ENCODE peak calls at places on chromosomes 3 and 15, in ten cellular contexts. One of them, this sample, is unnamed.

GRCh38 chr3:135792174-135792573 is 173.4 kb upstream of the PPP2R3A start:
- DNase-seq in caudate nucleus: no peak
- DNase-seq in stimulated activated CD4-positive, alpha-beta T cell treated with anti-CD3 and anti-CD28 coated beads, Interleukin-1b, Interleukin-23, amount 100 ng/mL, for 24 hours: no peak
- DNase-seq in dermis microvascular lymphatic vessel endothelial cell: no peak
- DNase-seq in A172: no peak
- DNase-seq in mammary epithelial cell: no peak
- DNase-seq in AG20443: no peak
- DNase-seq in stimulated activated CD8-positive, alpha-beta memory T cell treated with anti-CD3 and anti-CD28 coated beads, Interleukin-7, amount 100 ng/mL, for 24 hours: no peak
- DNase-seq in fibroblast of the aortic adventitia: no peak
- DNase-seq in psoas muscle: no peak
- DNase-seq in this sample: no peak

GRCh38 chr15:96336643-96337353 is 6.3 kb downstream of the NR2F2 start:
- DNase-seq in caudate nucleus: no peak
- DNase-seq in stimulated activated CD4-positive, alpha-beta T cell treated with anti-CD3 and anti-CD28 coated beads, Interleukin-1b, Interleukin-23, amount 100 ng/mL, for 24 hours: no peak
- DNase-seq in dermis microvascular lymphatic vessel endothelial cell: peak
- DNase-seq in A172: peak
- DNase-seq in mammary epithelial cell: no peak
- DNase-seq in AG20443: no peak
- DNase-seq in stimulated activated CD8-positive, alpha-beta memory T cell treated with anti-CD3 and anti-CD28 coated beads, Interleukin-7, amount 100 ng/mL, for 24 hours: no peak
- DNase-seq in fibroblast of the aortic adventitia: no peak
- DNase-seq in psoas muscle: no peak
- DNase-seq in this sample: no peak

GRCh38 chr3:197322149-197322548 is 23.7 kb upstream of the DLG1 start:
- DNase-seq in caudate nucleus: no peak
- DNase-seq in stimulated activated CD4-positive, alpha-beta T cell treated with anti-CD3 and anti-CD28 coated beads, Interleukin-1b, Interleukin-23, amount 100 ng/mL, for 24 hours: no peak
- DNase-seq in dermis microvascular lymphatic vessel endothelial cell: no peak
- DNase-seq in A172: no peak
- DNase-seq in mammary epithelial cell: no peak
- DNase-seq in AG20443: no peak
- DNase-seq in stimulated activated CD8-positive, alpha-beta memory T cell treated with anti-CD3 and anti-CD28 coated beads, Interleukin-7, amount 100 ng/mL, for 24 hours: no peak
- DNase-seq in fibroblast of the aortic adventitia: no peak
- DNase-seq in psoas muscle: no peak
- DNase-seq in this sample: no peak

GRCh38 chr3:17629400-17629799 is 113.0 kb downstream of the TBC1D5 start:
- DNase-seq in caudate nucleus: no peak
- DNase-seq in stimulated activated CD4-positive, alpha-beta T cell treated with anti-CD3 and anti-CD28 coated beads, Interleukin-1b, Interleukin-23, amount 100 ng/mL, for 24 hours: no peak
- DNase-seq in dermis microvascular lymphatic vessel endothelial cell: no peak
- DNase-seq in A172: no peak
- DNase-seq in mammary epithelial cell: no peak
- DNase-seq in AG20443: peak
- DNase-seq in stimulated activated CD8-positive, alpha-beta memory T cell treated with anti-CD3 and anti-CD28 coated beads, Interleukin-7, amount 100 ng/mL, for 24 hours: no peak
- DNase-seq in fibroblast of the aortic adventitia: no peak
- DNase-seq in psoas muscle: no peak
- DNase-seq in this sample: no peak

GRCh38 chr3:8739757-8740508 is 6.3 kb downstream of the CAV3 start:
- DNase-seq in caudate nucleus: no peak
- DNase-seq in stimulated activated CD4-positive, alpha-beta T cell treated with anti-CD3 and anti-CD28 coated beads, Interleukin-1b, Interleukin-23, amount 100 ng/mL, for 24 hours: no peak
- DNase-seq in dermis microvascular lymphatic vessel endothelial cell: peak
- DNase-seq in A172: peak
- DNase-seq in mammary epithelial cell: peak
- DNase-seq in AG20443: peak
- DNase-seq in stimulated activated CD8-positive, alpha-beta memory T cell treated with anti-CD3 and anti-CD28 coated beads, Interleukin-7, amount 100 ng/mL, for 24 hours: no peak
- DNase-seq in fibroblast of the aortic adventitia: peak
- DNase-seq in psoas muscle: no peak
- DNase-seq in this sample: no peak

GRCh38 chr15:85756411-85757072 is 38.2 kb downstream of the KLHL25 start:
- DNase-seq in caudate nucleus: no peak
- DNase-seq in stimulated activated CD4-positive, alpha-beta T cell treated with anti-CD3 and anti-CD28 coated beads, Interleukin-1b, Interleukin-23, amount 100 ng/mL, for 24 hours: no peak
- DNase-seq in dermis microvascular lymphatic vessel endothelial cell: no peak
- DNase-seq in A172: no peak
- DNase-seq in mammary epithelial cell: peak
- DNase-seq in AG20443: peak
- DNase-seq in stimulated activated CD8-positive, alpha-beta memory T cell treated with anti-CD3 and anti-CD28 coated beads, Interleukin-7, amount 100 ng/mL, for 24 hours: no peak
- DNase-seq in fibroblast of the aortic adventitia: no peak
- DNase-seq in psoas muscle: no peak
- DNase-seq in this sample: no peak

GRCh38 chr3:148083501-148084267 is 614.0 kb upstream of the AGTR1 start:
- DNase-seq in caudate nucleus: no peak
- DNase-seq in stimulated activated CD4-positive, alpha-beta T cell treated with anti-CD3 and anti-CD28 coated beads, Interleukin-1b, Interleukin-23, amount 100 ng/mL, for 24 hours: no peak
- DNase-seq in dermis microvascular lymphatic vessel endothelial cell: no peak
- DNase-seq in A172: no peak
- DNase-seq in mammary epithelial cell: no peak
- DNase-seq in AG20443: no peak
- DNase-seq in stimulated activated CD8-positive, alpha-beta memory T cell treated with anti-CD3 and anti-CD28 coated beads, Interleukin-7, amount 100 ng/mL, for 24 hours: no peak
- DNase-seq in fibroblast of the aortic adventitia: no peak
- DNase-seq in psoas muscle: no peak
- DNase-seq in this sample: no peak

GRCh38 chr3:100538339-100538706 is 45.9 kb downstream of the TMEM45A start:
- DNase-seq in caudate nucleus: no peak
- DNase-seq in stimulated activated CD4-positive, alpha-beta T cell treated with anti-CD3 and anti-CD28 coated beads, Interleukin-1b, Interleukin-23, amount 100 ng/mL, for 24 hours: no peak
- DNase-seq in dermis microvascular lymphatic vessel endothelial cell: no peak
- DNase-seq in A172: no peak
- DNase-seq in mammary epithelial cell: peak
- DNase-seq in AG20443: no peak
- DNase-seq in stimulated activated CD8-positive, alpha-beta memory T cell treated with anti-CD3 and anti-CD28 coated beads, Interleukin-7, amount 100 ng/mL, for 24 hours: no peak
- DNase-seq in fibroblast of the aortic adventitia: no peak
- DNase-seq in psoas muscle: no peak
- DNase-seq in this sample: no peak

GRCh38 chr3:188348445-188349244 is 194.7 kb downstream of the LPP start:
- DNase-seq in caudate nucleus: no peak
- DNase-seq in stimulated activated CD4-positive, alpha-beta T cell treated with anti-CD3 and anti-CD28 coated beads, Interleukin-1b, Interleukin-23, amount 100 ng/mL, for 24 hours: no peak
- DNase-seq in dermis microvascular lymphatic vessel endothelial cell: peak
- DNase-seq in A172: peak
- DNase-seq in mammary epithelial cell: peak
- DNase-seq in AG20443: peak
- DNase-seq in stimulated activated CD8-positive, alpha-beta memory T cell treated with anti-CD3 and anti-CD28 coated beads, Interleukin-7, amount 100 ng/mL, for 24 hours: no peak
- DNase-seq in fibroblast of the aortic adventitia: peak
- DNase-seq in psoas muscle: peak
- DNase-seq in this sample: peak

GRCh38 chr3:15011174-15011573 is 53.9 kb downstream of the MRPS25 start:
- DNase-seq in caudate nucleus: no peak
- DNase-seq in stimulated activated CD4-positive, alpha-beta T cell treated with anti-CD3 and anti-CD28 coated beads, Interleukin-1b, Interleukin-23, amount 100 ng/mL, for 24 hours: no peak
- DNase-seq in dermis microvascular lymphatic vessel endothelial cell: no peak
- DNase-seq in A172: no peak
- DNase-seq in mammary epithelial cell: peak
- DNase-seq in AG20443: no peak
- DNase-seq in stimulated activated CD8-positive, alpha-beta memory T cell treated with anti-CD3 and anti-CD28 coated beads, Interleukin-7, amount 100 ng/mL, for 24 hours: no peak
- DNase-seq in fibroblast of the aortic adventitia: no peak
- DNase-seq in psoas muscle: no peak
- DNase-seq in this sample: no peak

GRCh38 chr3:84547971-84548970 is 410.5 kb upstream of the CADM2 start:
- DNase-seq in caudate nucleus: no peak
- DNase-seq in stimulated activated CD4-positive, alpha-beta T cell treated with anti-CD3 and anti-CD28 coated beads, Interleukin-1b, Interleukin-23, amount 100 ng/mL, for 24 hours: no peak
- DNase-seq in dermis microvascular lymphatic vessel endothelial cell: peak
- DNase-seq in A172: peak
- DNase-seq in mammary epithelial cell: peak
- DNase-seq in AG20443: peak
- DNase-seq in stimulated activated CD8-positive, alpha-beta memory T cell treated with anti-CD3 and anti-CD28 coated beads, Interleukin-7, amount 100 ng/mL, for 24 hours: no peak
- DNase-seq in fibroblast of the aortic adventitia: no peak
- DNase-seq in psoas muscle: peak
- DNase-seq in this sample: no peak

GRCh38 chr3:69009559-69010410 is 3.7 kb downstream of the EOGT start:
- DNase-seq in caudate nucleus: no peak
- DNase-seq in stimulated activated CD4-positive, alpha-beta T cell treated with anti-CD3 and anti-CD28 coated beads, Interleukin-1b, Interleukin-23, amount 100 ng/mL, for 24 hours: no peak
- DNase-seq in dermis microvascular lymphatic vessel endothelial cell: peak
- DNase-seq in A172: no peak
- DNase-seq in mammary epithelial cell: peak
- DNase-seq in AG20443: peak
- DNase-seq in stimulated activated CD8-positive, alpha-beta memory T cell treated with anti-CD3 and anti-CD28 coated beads, Interleukin-7, amount 100 ng/mL, for 24 hours: no peak
- DNase-seq in fibroblast of the aortic adventitia: peak
- DNase-seq in psoas muscle: no peak
- DNase-seq in this sample: no peak

GRCh38 chr3:135636596-135636995 is 328.9 kb upstream of the PPP2R3A start:
- DNase-seq in caudate nucleus: no peak
- DNase-seq in stimulated activated CD4-positive, alpha-beta T cell treated with anti-CD3 and anti-CD28 coated beads, Interleukin-1b, Interleukin-23, amount 100 ng/mL, for 24 hours: no peak
- DNase-seq in dermis microvascular lymphatic vessel endothelial cell: no peak
- DNase-seq in A172: no peak
- DNase-seq in mammary epithelial cell: no peak
- DNase-seq in AG20443: no peak
- DNase-seq in stimulated activated CD8-positive, alpha-beta memory T cell treated with anti-CD3 and anti-CD28 coated beads, Interleukin-7, amount 100 ng/mL, for 24 hours: no peak
- DNase-seq in fibroblast of the aortic adventitia: no peak
- DNase-seq in psoas muscle: no peak
- DNase-seq in this sample: no peak

GRCh38 chr15:41896566-41896965 is 2.7 kb upstream of the SPTBN5 start:
- DNase-seq in caudate nucleus: no peak
- DNase-seq in stimulated activated CD4-positive, alpha-beta T cell treated with anti-CD3 and anti-CD28 coated beads, Interleukin-1b, Interleukin-23, amount 100 ng/mL, for 24 hours: no peak
- DNase-seq in dermis microvascular lymphatic vessel endothelial cell: no peak
- DNase-seq in A172: no peak
- DNase-seq in mammary epithelial cell: no peak
- DNase-seq in AG20443: no peak
- DNase-seq in stimulated activated CD8-positive, alpha-beta memory T cell treated with anti-CD3 and anti-CD28 coated beads, Interleukin-7, amount 100 ng/mL, for 24 hours: no peak
- DNase-seq in fibroblast of the aortic adventitia: no peak
- DNase-seq in psoas muscle: no peak
- DNase-seq in this sample: no peak

GRCh38 chr3:16419640-16420039 is 93.9 kb downstream of the RFTN1 start:
- DNase-seq in caudate nucleus: no peak
- DNase-seq in stimulated activated CD4-positive, alpha-beta T cell treated with anti-CD3 and anti-CD28 coated beads, Interleukin-1b, Interleukin-23, amount 100 ng/mL, for 24 hours: no peak
- DNase-seq in dermis microvascular lymphatic vessel endothelial cell: peak
- DNase-seq in A172: no peak
- DNase-seq in mammary epithelial cell: no peak
- DNase-seq in AG20443: peak
- DNase-seq in stimulated activated CD8-positive, alpha-beta memory T cell treated with anti-CD3 and anti-CD28 coated beads, Interleukin-7, amount 100 ng/mL, for 24 hours: no peak
- DNase-seq in fibroblast of the aortic adventitia: peak
- DNase-seq in psoas muscle: no peak
- DNase-seq in this sample: no peak

GRCh38 chr15:71940004-71940588 is 129.7 kb downstream of the NR2E3 start:
- DNase-seq in caudate nucleus: no peak
- DNase-seq in stimulated activated CD4-positive, alpha-beta T cell treated with anti-CD3 and anti-CD28 coated beads, Interleukin-1b, Interleukin-23, amount 100 ng/mL, for 24 hours: no peak
- DNase-seq in dermis microvascular lymphatic vessel endothelial cell: no peak
- DNase-seq in A172: no peak
- DNase-seq in mammary epithelial cell: peak
- DNase-seq in AG20443: no peak
- DNase-seq in stimulated activated CD8-positive, alpha-beta memory T cell treated with anti-CD3 and anti-CD28 coated beads, Interleukin-7, amount 100 ng/mL, for 24 hours: no peak
- DNase-seq in fibroblast of the aortic adventitia: no peak
- DNase-seq in psoas muscle: no peak
- DNase-seq in this sample: no peak

GRCh38 chr3:173257797-173258196 is 116.8 kb upstream of the SPATA16 start:
- DNase-seq in caudate nucleus: no peak
- DNase-seq in stimulated activated CD4-positive, alpha-beta T cell treated with anti-CD3 and anti-CD28 coated beads, Interleukin-1b, Interleukin-23, amount 100 ng/mL, for 24 hours: no peak
- DNase-seq in dermis microvascular lymphatic vessel endothelial cell: no peak
- DNase-seq in A172: no peak
- DNase-seq in mammary epithelial cell: peak
- DNase-seq in AG20443: no peak
- DNase-seq in stimulated activated CD8-positive, alpha-beta memory T cell treated with anti-CD3 and anti-CD28 coated beads, Interleukin-7, amount 100 ng/mL, for 24 hours: no peak
- DNase-seq in fibroblast of the aortic adventitia: no peak
- DNase-seq in psoas muscle: no peak
- DNase-seq in this sample: no peak

GRCh38 chr15:101808201-101808600 is 3.8 kb upstream of the OR4F15 start:
- DNase-seq in caudate nucleus: no peak
- DNase-seq in stimulated activated CD4-positive, alpha-beta T cell treated with anti-CD3 and anti-CD28 coated beads, Interleukin-1b, Interleukin-23, amount 100 ng/mL, for 24 hours: no peak
- DNase-seq in dermis microvascular lymphatic vessel endothelial cell: no peak
- DNase-seq in A172: peak
- DNase-seq in mammary epithelial cell: peak
- DNase-seq in AG20443: peak
- DNase-seq in stimulated activated CD8-positive, alpha-beta memory T cell treated with anti-CD3 and anti-CD28 coated beads, Interleukin-7, amount 100 ng/mL, for 24 hours: no peak
- DNase-seq in fibroblast of the aortic adventitia: peak
- DNase-seq in psoas muscle: no peak
- DNase-seq in this sample: no peak

GRCh38 chr3:177679568-177680441 is 482.5 kb upstream of the TBL1XR1 start:
- DNase-seq in caudate nucleus: no peak
- DNase-seq in stimulated activated CD4-positive, alpha-beta T cell treated with anti-CD3 and anti-CD28 coated beads, Interleukin-1b, Interleukin-23, amount 100 ng/mL, for 24 hours: no peak
- DNase-seq in dermis microvascular lymphatic vessel endothelial cell: peak
- DNase-seq in A172: peak
- DNase-seq in mammary epithelial cell: no peak
- DNase-seq in AG20443: no peak
- DNase-seq in stimulated activated CD8-positive, alpha-beta memory T cell treated with anti-CD3 and anti-CD28 coated beads, Interleukin-7, amount 100 ng/mL, for 24 hours: no peak
- DNase-seq in fibroblast of the aortic adventitia: peak
- DNase-seq in psoas muscle: peak
- DNase-seq in this sample: no peak

GRCh38 chr15:52005748-52006701 is 13.0 kb upstream of the MAPK6 start:
- DNase-seq in caudate nucleus: no peak
- DNase-seq in stimulated activated CD4-positive, alpha-beta T cell treated with anti-CD3 and anti-CD28 coated beads, Interleukin-1b, Interleukin-23, amount 100 ng/mL, for 24 hours: no peak
- DNase-seq in dermis microvascular lymphatic vessel endothelial cell: peak
- DNase-seq in A172: no peak
- DNase-seq in mammary epithelial cell: peak
- DNase-seq in AG20443: peak
- DNase-seq in stimulated activated CD8-positive, alpha-beta memory T cell treated with anti-CD3 and anti-CD28 coated beads, Interleukin-7, amount 100 ng/mL, for 24 hours: no peak
- DNase-seq in fibroblast of the aortic adventitia: peak
- DNase-seq in psoas muscle: no peak
- DNase-seq in this sample: no peak

GRCh38 chr3:169348981-169349942 is 314.2 kb downstream of the MECOM start:
- DNase-seq in caudate nucleus: no peak
- DNase-seq in stimulated activated CD4-positive, alpha-beta T cell treated with anti-CD3 and anti-CD28 coated beads, Interleukin-1b, Interleukin-23, amount 100 ng/mL, for 24 hours: no peak
- DNase-seq in dermis microvascular lymphatic vessel endothelial cell: no peak
- DNase-seq in A172: peak
- DNase-seq in mammary epithelial cell: peak
- DNase-seq in AG20443: no peak
- DNase-seq in stimulated activated CD8-positive, alpha-beta memory T cell treated with anti-CD3 and anti-CD28 coated beads, Interleukin-7, amount 100 ng/mL, for 24 hours: no peak
- DNase-seq in fibroblast of the aortic adventitia: peak
- DNase-seq in psoas muscle: no peak
- DNase-seq in this sample: no peak

GRCh38 chr15:89569090-89569745 is 6.1 kb upstream of the TICRR start:
- DNase-seq in caudate nucleus: no peak
- DNase-seq in stimulated activated CD4-positive, alpha-beta T cell treated with anti-CD3 and anti-CD28 coated beads, Interleukin-1b, Interleukin-23, amount 100 ng/mL, for 24 hours: no peak
- DNase-seq in dermis microvascular lymphatic vessel endothelial cell: no peak
- DNase-seq in A172: no peak
- DNase-seq in mammary epithelial cell: no peak
- DNase-seq in AG20443: no peak
- DNase-seq in stimulated activated CD8-positive, alpha-beta memory T cell treated with anti-CD3 and anti-CD28 coated beads, Interleukin-7, amount 100 ng/mL, for 24 hours: no peak
- DNase-seq in fibroblast of the aortic adventitia: no peak
- DNase-seq in psoas muscle: no peak
- DNase-seq in this sample: no peak

GRCh38 chr15:58639992-58640391 is 109.5 kb downstream of the ADAM10 start:
- DNase-seq in caudate nucleus: no peak
- DNase-seq in stimulated activated CD4-positive, alpha-beta T cell treated with anti-CD3 and anti-CD28 coated beads, Interleukin-1b, Interleukin-23, amount 100 ng/mL, for 24 hours: no peak
- DNase-seq in dermis microvascular lymphatic vessel endothelial cell: no peak
- DNase-seq in A172: no peak
- DNase-seq in mammary epithelial cell: no peak
- DNase-seq in AG20443: no peak
- DNase-seq in stimulated activated CD8-positive, alpha-beta memory T cell treated with anti-CD3 and anti-CD28 coated beads, Interleukin-7, amount 100 ng/mL, for 24 hours: no peak
- DNase-seq in fibroblast of the aortic adventitia: no peak
- DNase-seq in psoas muscle: no peak
- DNase-seq in this sample: no peak

GRCh38 chr3:71153753-71154152 is 429.8 kb downstream of the FOXP1 start:
- DNase-seq in caudate nucleus: no peak
- DNase-seq in stimulated activated CD4-positive, alpha-beta T cell treated with anti-CD3 and anti-CD28 coated beads, Interleukin-1b, Interleukin-23, amount 100 ng/mL, for 24 hours: no peak
- DNase-seq in dermis microvascular lymphatic vessel endothelial cell: no peak
- DNase-seq in A172: no peak
- DNase-seq in mammary epithelial cell: no peak
- DNase-seq in AG20443: no peak
- DNase-seq in stimulated activated CD8-positive, alpha-beta memory T cell treated with anti-CD3 and anti-CD28 coated beads, Interleukin-7, amount 100 ng/mL, for 24 hours: no peak
- DNase-seq in fibroblast of the aortic adventitia: no peak
- DNase-seq in psoas muscle: no peak
- DNase-seq in this sample: no peak

GRCh38 chr3:45987368-45988099 is 8.1 kb downstream of the FYCO1 start:
- DNase-seq in caudate nucleus: no peak
- DNase-seq in stimulated activated CD4-positive, alpha-beta T cell treated with anti-CD3 and anti-CD28 coated beads, Interleukin-1b, Interleukin-23, amount 100 ng/mL, for 24 hours: no peak
- DNase-seq in dermis microvascular lymphatic vessel endothelial cell: peak
- DNase-seq in A172: no peak
- DNase-seq in mammary epithelial cell: no peak
- DNase-seq in AG20443: peak
- DNase-seq in stimulated activated CD8-positive, alpha-beta memory T cell treated with anti-CD3 and anti-CD28 coated beads, Interleukin-7, amount 100 ng/mL, for 24 hours: no peak
- DNase-seq in fibroblast of the aortic adventitia: peak
- DNase-seq in psoas muscle: peak
- DNase-seq in this sample: no peak

GRCh38 chr3:108221403-108221802 is 821 bp downstream of the IFT57 start:
- DNase-seq in caudate nucleus: no peak
- DNase-seq in stimulated activated CD4-positive, alpha-beta T cell treated with anti-CD3 and anti-CD28 coated beads, Interleukin-1b, Interleukin-23, amount 100 ng/mL, for 24 hours: no peak
- DNase-seq in dermis microvascular lymphatic vessel endothelial cell: no peak
- DNase-seq in A172: no peak
- DNase-seq in mammary epithelial cell: no peak
- DNase-seq in AG20443: no peak
- DNase-seq in stimulated activated CD8-positive, alpha-beta memory T cell treated with anti-CD3 and anti-CD28 coated beads, Interleukin-7, amount 100 ng/mL, for 24 hours: no peak
- DNase-seq in fibroblast of the aortic adventitia: no peak
- DNase-seq in psoas muscle: no peak
- DNase-seq in this sample: no peak

GRCh38 chr3:10501664-10502052 is 3.7 kb downstream of the ATP2B2 start:
- DNase-seq in caudate nucleus: no peak
- DNase-seq in stimulated activated CD4-positive, alpha-beta T cell treated with anti-CD3 and anti-CD28 coated beads, Interleukin-1b, Interleukin-23, amount 100 ng/mL, for 24 hours: no peak
- DNase-seq in dermis microvascular lymphatic vessel endothelial cell: no peak
- DNase-seq in A172: no peak
- DNase-seq in mammary epithelial cell: no peak
- DNase-seq in AG20443: no peak
- DNase-seq in stimulated activated CD8-positive, alpha-beta memory T cell treated with anti-CD3 and anti-CD28 coated beads, Interleukin-7, amount 100 ng/mL, for 24 hours: no peak
- DNase-seq in fibroblast of the aortic adventitia: no peak
- DNase-seq in psoas muscle: no peak
- DNase-seq in this sample: no peak

GRCh38 chr15:93302080-93302765 is 213.2 kb upstream of the RGMA start:
- DNase-seq in caudate nucleus: no peak
- DNase-seq in stimulated activated CD4-positive, alpha-beta T cell treated with anti-CD3 and anti-CD28 coated beads, Interleukin-1b, Interleukin-23, amount 100 ng/mL, for 24 hours: no peak
- DNase-seq in dermis microvascular lymphatic vessel endothelial cell: no peak
- DNase-seq in A172: no peak
- DNase-seq in mammary epithelial cell: no peak
- DNase-seq in AG20443: no peak
- DNase-seq in stimulated activated CD8-positive, alpha-beta memory T cell treated with anti-CD3 and anti-CD28 coated beads, Interleukin-7, amount 100 ng/mL, for 24 hours: no peak
- DNase-seq in fibroblast of the aortic adventitia: no peak
- DNase-seq in psoas muscle: no peak
- DNase-seq in this sample: no peak